ENCODE peak calls at places on chromosomes 4 and X, in nine cellular contexts. L is A549, T is endothelial cell of umbilical vein, K is HepG2, M is SK-N-SH, X is HCT116, R is K562, A is GM12878, W is H1. Z is an unnamed sample.

GRCh38 chr4:128298852-128299251 is 11.2 kb upstream of the PGRMC2 start:
- DNase-seq in W (no peak), X (no peak), K (no peak), T (no peak), A (no peak), M (no peak), L (no peak), R (no peak), Z (no peak)

GRCh38 chr4:25976780-25977179 is 62.8 kb downstream of the SMIM20 start:
- DNase-seq in A (no peak), M (no peak), R (no peak), T (no peak), X (no peak), L (no peak), K (no peak), W (no peak), Z (no peak)

GRCh38 chrX:110414273-110414672 is 55.6 kb downstream of the RTL9 start:
- DNase-seq in T (no peak), A (no peak), X (no peak), K (no peak), W (no peak), L (no peak), M (no peak), R (no peak), Z (no peak)

GRCh38 chrX:131745942-131746489 is 202.1 kb downstream of the OR13H1 start:
- DNase-seq in L (no peak), T (no peak), A (peak; percentile 56), X (no peak), W (no peak), R (no peak), M (no peak), K (no peak), Z (no peak)

GRCh38 chrX:37830371-37830770 is 17.0 kb downstream of the DYNLT3 start:
- DNase-seq in L (no peak), R (no peak), A (no peak), T (no peak), M (no peak), K (no peak), W (no peak), X (no peak), Z (no peak)

GRCh38 chr4:109389367-109390118 is 44.1 kb upstream of the SEC24B start:
- DNase-seq in X (no peak), M (peak; percentile 7), K (peak; percentile 20), A (peak; percentile 23), L (no peak), R (peak; percentile 11), T (no peak), W (no peak), Z (no peak)

GRCh38 chr4:83558693-83559092 is 22.8 kb downstream of the GPAT3 start:
- DNase-seq in L (no peak), A (no peak), M (no peak), R (no peak), W (no peak), K (no peak), X (no peak), T (no peak), Z (peak; percentile 82)

GRCh38 chrX:108699368-108699767 is 37.0 kb downstream of the IRS4 start:
- DNase-seq in K (peak; percentile 13), M (peak; percentile 16), A (peak; percentile 7), L (peak; percentile 5), X (peak; percentile 16), R (peak; percentile 8), T (peak; percentile 42), W (no peak), Z (peak; percentile 31)

GRCh38 chrX:1485033-1485432 is 32.3 kb upstream of the ASMTL start:
- DNase-seq in L (no peak), K (no peak), T (no peak), M (no peak), R (no peak), X (no peak), A (no peak), W (no peak), Z (no peak)

GRCh38 chrX:136789856-136790255 is 9.1 kb upstream of the ARHGEF6 start:
- DNase-seq in A (no peak), T (no peak), L (no peak), R (no peak), X (no peak), W (no peak), M (no peak), K (no peak), Z (no peak)

GRCh38 chrX:148192547-148192946 is 211.4 kb downstream of the FMR1NB start:
- DNase-seq in T (no peak), X (no peak), K (no peak), R (no peak), W (no peak), A (no peak), L (no peak), M (no peak), Z (no peak)

GRCh38 chr4:8328866-8329559 is 59.5 kb downstream of the HTRA3 start:
- DNase-seq in A (no peak), L (no peak), K (no peak), T (no peak), M (no peak), X (no peak), R (no peak), W (no peak), Z (no peak)

GRCh38 chrX:118566359-118566758 is 70.7 kb downstream of the DOCK11 start:
- DNase-seq in K (no peak), R (no peak), A (no peak), L (no peak), W (no peak), T (no peak), X (no peak), M (no peak), Z (no peak)

GRCh38 chr4:144687466-144687865 is 41.5 kb downstream of the HHIP start:
- DNase-seq in T (no peak), R (no peak), W (no peak), L (no peak), A (no peak), M (no peak), K (no peak), X (no peak), Z (peak; percentile 10)

GRCh38 chr4:102263024-102263787 is 82.1 kb downstream of the SLC39A8 start:
- DNase-seq in L (peak; percentile 31), K (peak; percentile 41), X (peak; percentile 51), R (peak; percentile 20), W (no peak), A (no peak), M (peak; percentile 48), T (peak; percentile 64), Z (peak; percentile 44)

DNA sequence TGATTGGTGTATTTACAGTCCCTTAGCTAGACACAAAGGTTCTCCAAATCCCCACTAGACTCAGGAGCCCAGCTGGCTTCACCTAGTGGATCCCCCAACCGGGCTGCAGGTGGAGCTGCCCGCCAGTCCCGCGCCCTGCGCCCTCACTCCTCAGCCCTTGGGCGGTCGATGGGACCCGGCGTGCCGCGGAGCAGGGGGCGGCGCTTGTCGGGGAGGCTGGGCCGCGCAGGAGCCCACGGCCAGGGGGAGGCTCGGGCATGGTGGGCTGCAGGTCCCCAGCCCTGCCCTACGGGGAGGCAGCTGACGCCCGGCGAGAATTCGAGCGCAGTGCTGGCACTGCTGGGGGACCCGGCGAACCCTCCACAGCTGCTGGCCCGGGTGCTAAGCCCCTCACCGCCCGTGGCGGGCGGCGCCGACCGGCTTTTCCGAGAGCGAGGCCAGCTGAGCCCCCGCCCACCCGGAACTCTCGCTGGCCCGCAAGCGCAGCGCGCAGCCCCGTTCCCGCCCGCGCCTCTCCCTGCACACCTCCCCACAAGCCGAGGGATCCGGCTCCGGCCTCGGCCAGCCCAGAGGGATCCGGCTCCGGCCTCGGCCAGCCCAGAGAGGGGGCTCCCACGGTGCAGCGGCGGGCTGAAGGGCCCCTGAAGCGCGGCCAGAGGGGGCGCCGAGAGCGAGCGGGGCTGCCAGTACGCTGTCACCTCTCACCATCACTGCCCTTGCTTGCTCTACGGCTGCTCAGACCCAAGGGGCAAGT is 39.4 kb downstream of the WFS1 start:
- DNase-seq in R (no peak), K (peak; percentile 79), T (peak; percentile 44), A (no peak), L (no peak), W (peak; percentile 84), X (no peak), M (peak; percentile 84), Z (no peak)
- TF ChIP-seq MAX in R (no peak), K (peak; percentile 71), T (no peak), A (no peak), L (peak; percentile 26), W (no peak), X (no peak), M (no peak), Z (no peak)

DNA sequence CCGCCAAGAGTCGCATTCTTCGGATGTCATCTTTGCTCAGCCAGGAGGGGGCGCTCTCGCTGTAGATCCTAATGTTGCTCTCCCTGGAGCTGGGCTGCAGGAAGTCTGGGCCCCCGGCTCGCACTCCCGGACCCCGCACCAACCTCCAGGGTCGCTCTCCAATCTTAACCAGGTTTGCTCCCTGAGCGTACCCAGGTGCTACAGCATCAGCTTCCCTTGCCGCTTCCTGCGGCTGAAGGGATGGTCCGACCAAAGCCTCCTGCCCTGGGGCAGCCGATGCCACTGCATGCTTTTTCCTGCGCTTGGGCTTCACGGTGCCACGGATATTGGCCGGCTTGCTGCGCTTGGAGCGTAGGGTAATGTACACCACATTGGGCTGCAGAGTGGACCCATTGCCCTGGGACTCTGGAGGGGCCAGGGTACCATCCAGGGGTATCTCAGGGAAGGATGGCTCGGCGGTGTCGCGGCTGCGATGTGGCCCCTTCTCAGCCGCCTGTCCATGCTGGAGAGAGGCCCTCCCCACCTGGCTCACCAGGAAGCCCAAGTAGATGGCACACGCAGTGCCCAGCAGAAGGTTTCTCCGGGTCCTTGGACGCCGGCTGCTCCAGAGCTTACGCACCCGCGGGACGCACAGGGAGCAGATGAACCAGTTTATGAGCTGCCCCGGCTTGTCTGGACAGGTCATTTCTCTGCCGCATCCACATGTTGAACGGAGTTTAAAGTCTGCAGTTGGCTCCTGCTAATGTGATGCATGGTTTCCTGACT is 2.0 kb downstream of the GASK1B start:
- DNase-seq in M (no peak), L (no peak), W (peak; percentile 86), K (peak; percentile 55), R (peak; percentile 42), A (no peak), X (no peak), T (peak; percentile 89), Z (no peak)
- H3K4me3 ChIP-seq in M (no peak overlapping the region), L (no peak overlapping the region), W (no peak overlapping the region), K (peak overlapping the region; percentile 78), R (no peak overlapping the region), A (no peak overlapping the region), X (no peak overlapping the region), T (peak overlapping the region; percentile 94), Z (no peak overlapping the region)

DNA sequence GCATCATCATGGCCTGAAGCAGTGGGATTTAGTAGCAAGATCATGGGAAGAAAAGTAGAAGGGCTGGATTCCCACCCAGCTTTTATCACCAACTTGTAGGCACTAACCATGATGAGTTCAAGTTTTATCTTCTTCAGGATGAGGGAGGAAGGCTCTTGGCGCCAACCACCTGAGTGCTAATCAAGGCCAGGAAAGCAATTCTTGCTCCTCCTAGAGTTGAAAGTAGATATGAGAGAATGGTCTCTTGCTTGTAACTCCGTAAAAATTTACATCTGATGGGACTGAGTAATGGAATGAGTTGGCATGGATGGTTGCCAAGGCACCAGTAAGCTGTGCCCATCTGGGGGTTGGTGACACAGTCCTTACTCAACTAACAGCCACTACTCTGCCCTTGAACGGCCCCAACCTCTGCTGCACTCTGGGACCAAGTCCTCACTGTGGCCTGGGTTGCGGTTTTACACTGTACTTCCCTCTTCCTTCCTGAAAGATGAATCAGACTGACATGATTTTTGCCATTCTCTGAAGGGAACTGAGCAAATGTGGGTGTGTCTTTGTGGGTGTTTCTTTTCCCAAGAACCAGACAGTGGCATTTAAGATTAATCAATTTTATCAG is 39.4 kb upstream of the NDP start:
- DNase-seq in X (peak; percentile 68), R (no peak), K (no peak), W (no peak), T (peak; percentile 69), M (no peak), A (no peak), L (peak; percentile 31), Z (peak; percentile 93)
- TF ChIP-seq CTCF in X (peak; percentile 11), R (no peak), K (no peak), W (no peak), T (no peak), M (peak; percentile 43), A (no peak), L (no peak), Z (no peak)

GRCh38 chr4:88216395-88216794 is 58.0 kb upstream of the ABCG2 start:
- DNase-seq in M (no peak), A (no peak), R (peak; percentile 12), T (no peak), K (peak; percentile 84), X (no peak), L (no peak), W (peak; percentile 19), Z (no peak)
- TF ChIP-seq MAX in M (no peak), A (no peak), R (no peak), T (no peak), K (no peak), X (no peak), L (no peak), W (no peak), Z (no peak)

Z was measured in NB4.